ENCODE peak calls at places on chromosomes 7 and 10, in five cellular contexts. K, R, G, M and I are unnamed samples.

GRCh38 chr7:85750454-85750949 is 563.6 kb upstream of the SEMA3D start:
- DNase-seq in G (peak), R (peak), K (no peak), M (no peak), I (peak)

GRCh38 chr7:16801111-16801542 is 3.7 kb downstream of the AGR2 start:
- DNase-seq in K (peak), G (peak), R (peak), M (no peak), I (peak)

GRCh38 chr7:152464312-152465117 is 28.7 kb upstream of the KMT2C start:
- DNase-seq in M (peak), G (peak), K (peak), R (peak), I (peak)

GRCh38 chr10:128173383-128173782 is 47.2 kb upstream of the MKI67 start:
- DNase-seq in K (no peak), R (no peak), G (no peak), M (no peak), I (no peak)

GRCh38 chr10:76433161-76434005 is 1002.0 kb downstream of the LRMDA start:
- DNase-seq in R (no peak), G (peak), M (no peak), K (no peak), I (no peak)

GRCh38 chr7:135463905-135464304 is 46.0 kb downstream of the CNOT4 start:
- DNase-seq in G (no peak), M (no peak), R (no peak), K (no peak), I (no peak)

GRCh38 chr10:33337335-33337854 is 2.9 kb upstream of the NRP1 start:
- DNase-seq in K (no peak), G (no peak), R (no peak), M (no peak), I (no peak)

GRCh38 chr10:125158528-125159485 is 1.6 kb downstream of the CTBP2 start:
- DNase-seq in G (peak), M (no peak), R (peak), K (peak), I (no peak)

GRCh38 chr7:15407910-15408309 is 153.9 kb downstream of the AGMO start:
- DNase-seq in M (no peak), K (no peak), R (no peak), G (no peak), I (no peak)

GRCh38 chr10:1737222-1738061 is at the start of gene ADARB2:
- DNase-seq in M (no peak), G (peak), K (no peak), R (no peak), I (no peak)

GRCh38 chr10:46268076-46268881 is 18.5 kb upstream of the ANTXRL start:
- DNase-seq in K (no peak), G (no peak), R (no peak), M (peak), I (no peak)

GRCh38 chr10:27225011-27225590 is 15.5 kb downstream of the ACBD5 start:
- DNase-seq in M (no peak), R (no peak), K (no peak), G (no peak), I (no peak)

GRCh38 chr7:61576-62360 is 130.6 kb upstream of the FAM20C start:
- DNase-seq in R (no peak), K (no peak), G (no peak), M (no peak), I (no peak)

GRCh38 chr7:153942036-153942435 is 110.2 kb upstream of the DPP6 start:
- DNase-seq in R (no peak), K (no peak), M (no peak), G (peak), I (no peak)

GRCh38 chr10:102208311-102209035 is 17.6 kb upstream of the ELOVL3 start:
- DNase-seq in M (no peak), K (no peak), R (no peak), G (no peak), I (no peak)

GRCh38 chr10:6778992-6779701 is 199.1 kb upstream of the PRKCQ start:
- DNase-seq in K (no peak), M (no peak), R (peak), G (no peak), I (peak)